ENCODE peak calls at places on chromosomes 3 and 15, in nine cellular contexts. H is iris pigment epithelial cell; W is activated CD4-positive, CD25-positive, alpha-beta regulatory T cell; E is stimulated activated CD8-positive, alpha-beta memory T cell treated with anti-CD3 and anti-CD28 coated beads, Interleukin-15, amount 100 ng/mL, for 24 hours; P is germinal center; O is GM06990; D is NCI-H2029; V is progenitor cell of endocrine pancreas; B is NCI-H446. N is an unnamed sample.

GRCh38 chr15:74053941-74054529 is 28.3 kb downstream of the GOLGA6A start:
- DNase-seq in H (peak), W (peak), E (peak), P (peak), O (peak), D (peak), V (peak), B (peak), N (peak)

GRCh38 chr3:14202874-14203520 is 24.4 kb downstream of the LSM3 start:
- DNase-seq in H (no peak), W (no peak), E (no peak), P (no peak), O (no peak), D (no peak), V (no peak), B (no peak), N (no peak)

GRCh38 chr3:66473181-66473580 is 27.6 kb downstream of the LRIG1 start:
- DNase-seq in H (peak), W (no peak), E (no peak), P (no peak), O (no peak), D (no peak), V (no peak), B (no peak), N (no peak)

GRCh38 chr3:16069149-16069922 is 105.1 kb upstream of the GALNT15 start:
- DNase-seq in H (peak), W (no peak), E (no peak), P (no peak), O (no peak), D (peak), V (no peak), B (peak), N (no peak)

GRCh38 chr3:113495035-113495434 is 19.9 kb downstream of the SPICE1 start:
- DNase-seq in H (peak), W (no peak), E (no peak), P (peak), O (no peak), D (no peak), V (no peak), B (peak), N (no peak)

GRCh38 chr3:100067589-100067988 is 46.7 kb downstream of the FILIP1L start:
- DNase-seq in H (no peak), W (no peak), E (no peak), P (no peak), O (no peak), D (no peak), V (no peak), B (no peak), N (no peak)

GRCh38 chr3:34394978-34395748 is 596.7 kb downstream of the PDCD6IP start:
- DNase-seq in H (no peak), W (no peak), E (no peak), P (no peak), O (no peak), D (no peak), V (no peak), B (no peak), N (no peak)

GRCh38 chr3:183265157-183265642 is 12.1 kb downstream of the B3GNT5 start:
- DNase-seq in H (peak), W (no peak), E (no peak), P (no peak), O (no peak), D (peak), V (no peak), B (no peak), N (peak)

GRCh38 chr15:66875588-66876422 is 173.8 kb downstream of the SMAD6 start:
- DNase-seq in H (no peak), W (no peak), E (no peak), P (no peak), O (no peak), D (no peak), V (no peak), B (no peak), N (no peak)

GRCh38 chr3:39420537-39420936 is 14.0 kb downstream of the RPSA start:
- DNase-seq in H (no peak), W (no peak), E (no peak), P (no peak), O (no peak), D (no peak), V (no peak), B (no peak), N (no peak)

GRCh38 chr3:40970067-40970466 is 229.2 kb upstream of the CTNNB1 start:
- DNase-seq in H (no peak), W (no peak), E (no peak), P (no peak), O (no peak), D (no peak), V (no peak), B (no peak), N (no peak)

GRCh38 chr3:60160792-60161175 is 1090.5 kb downstream of the FHIT start:
- DNase-seq in H (no peak), W (no peak), E (no peak), P (no peak), O (no peak), D (no peak), V (no peak), B (no peak), N (no peak)

GRCh38 chr15:35092846-35093245 is 7.8 kb upstream of the NANOGP8 start:
- DNase-seq in H (no peak), W (no peak), E (no peak), P (no peak), O (no peak), D (no peak), V (no peak), B (no peak), N (no peak)

GRCh38 chr3:134145183-134145582 is 105.5 kb downstream of the RYK start:
- DNase-seq in H (no peak), W (no peak), E (no peak), P (no peak), O (no peak), D (no peak), V (no peak), B (no peak), N (no peak)

GRCh38 chr3:182692021-182692420 is 101.3 kb upstream of the ATP11B start:
- DNase-seq in H (no peak), W (no peak), E (no peak), P (no peak), O (no peak), D (no peak), V (no peak), B (no peak), N (no peak)

GRCh38 chr3:79846148-79846933 is 78.5 kb upstream of the ROBO1 start:
- DNase-seq in H (no peak), W (no peak), E (no peak), P (no peak), O (no peak), D (no peak), V (no peak), B (no peak), N (no peak)

GRCh38 chr3:186277268-186277909 is 84.6 kb downstream of the DGKG start:
- DNase-seq in H (peak), W (no peak), E (no peak), P (no peak), O (no peak), D (no peak), V (no peak), B (peak), N (no peak)

GRCh38 chr3:94671078-94671477 is 608.2 kb downstream of the NSUN3 start:
- DNase-seq in H (no peak), W (no peak), E (no peak), P (no peak), O (no peak), D (no peak), V (no peak), B (no peak), N (no peak)

GRCh38 chr15:85837011-85837433 is 42.3 kb upstream of the KLHL25 start:
- DNase-seq in H (peak), W (no peak), E (no peak), P (no peak), O (no peak), D (no peak), V (no peak), B (peak), N (no peak)

GRCh38 chr15:33580526-33580925 is 269.8 kb downstream of the RYR3 start:
- DNase-seq in H (no peak), W (no peak), E (no peak), P (no peak), O (no peak), D (no peak), V (no peak), B (no peak), N (no peak)

GRCh38 chr3:4394567-4394966 is 72.5 kb downstream of the SUMF1 start:
- DNase-seq in H (no peak), W (no peak), E (no peak), P (no peak), O (no peak), D (no peak), V (no peak), B (no peak), N (no peak)

GRCh38 chr3:66270314-66270713 is 49.5 kb downstream of the SLC25A26 start:
- DNase-seq in H (no peak), W (no peak), E (no peak), P (no peak), O (no peak), D (no peak), V (no peak), B (no peak), N (no peak)

GRCh38 chr15:41207687-41208448 is 22.7 kb downstream of the EXD1 start:
- DNase-seq in H (peak), W (no peak), E (no peak), P (no peak), O (no peak), D (no peak), V (no peak), B (no peak), N (no peak)